ENCODE peak calls at places on chromosome 15, in six cellular contexts. B, D, Y, T, F and U are unnamed samples.

GRCh38 chr15:28961391-28961790 is 75.6 kb downstream of the APBA2 start:
- DNase-seq in Y (no peak), T (no peak), B (no peak), D (no peak), F (no peak), U (no peak)

GRCh38 chr15:29795610-29796009 is 26.7 kb downstream of the TJP1 start:
- DNase-seq in F (no peak), B (no peak), D (no peak), T (no peak), Y (no peak), U (no peak)

GRCh38 chr15:49471733-49472132 is 48.7 kb downstream of the FGF7 start:
- DNase-seq in T (no peak), F (no peak), Y (no peak), D (no peak), B (no peak), U (no peak)

GRCh38 chr15:95887666-95888480 is 442.6 kb upstream of the NR2F2 start:
- DNase-seq in B (no peak), D (no peak), T (peak; percentile 62), F (no peak), Y (no peak), U (no peak)

GRCh38 chr15:87215100-87215499 is 1041.4 kb downstream of the NTRK3 start:
- DNase-seq in F (no peak), B (no peak), D (no peak), Y (no peak), T (no peak), U (no peak)

GRCh38 chr15:68552773-68553172 is 26.0 kb upstream of the CORO2B start:
- DNase-seq in B (no peak), D (no peak), F (no peak), Y (no peak), T (no peak), U (no peak)

GRCh38 chr15:93664180-93664951 is 567.0 kb upstream of the MCTP2 start:
- DNase-seq in F (no peak), D (no peak), Y (no peak), B (no peak), T (no peak), U (no peak)

GRCh38 chr15:25611603-25612002 is 172.8 kb upstream of the UBE3A start:
- DNase-seq in T (no peak), B (peak; percentile 5), Y (no peak), F (no peak), D (no peak), U (peak; percentile 70)

GRCh38 chr15:41899854-41900442 is 6.1 kb upstream of the SPTBN5 start:
- DNase-seq in D (no peak), F (no peak), B (no peak), Y (no peak), T (no peak), U (no peak)

GRCh38 chr15:39124155-39124924 is 456.5 kb upstream of the THBS1 start:
- DNase-seq in B (no peak), F (no peak), Y (no peak), D (no peak), T (peak; percentile 46), U (peak; percentile 17)

GRCh38 chr15:99384992-99385669 is 133.8 kb downstream of the LRRC28 start:
- DNase-seq in B (no peak), D (no peak), T (no peak), Y (no peak), F (no peak), U (no peak)

GRCh38 chr15:43912991-43913927 is 86.5 kb downstream of the WDR76 start:
- DNase-seq in F (peak; percentile 42), Y (no peak), B (no peak), T (peak; percentile 98), D (peak; percentile 43), U (no peak)

GRCh38 chr15:76983588-76984379 is 11.1 kb upstream of the PSTPIP1 start:
- DNase-seq in B (no peak), F (no peak), Y (no peak), T (no peak), D (no peak), U (no peak)

GRCh38 chr15:90594297-90594696 is 64.6 kb downstream of the CRTC3 start:
- DNase-seq in T (peak; percentile 75), D (no peak), Y (peak; percentile 92), B (peak; percentile 90), F (peak; percentile 75), U (peak; percentile 71)

GRCh38 chr15:59191855-59192237 is 14.8 kb upstream of the LDHAL6B start:
- DNase-seq in F (no peak), T (peak; percentile 75), B (no peak), D (peak; percentile 80), Y (no peak), U (no peak)

GRCh38 chr15:91224750-91225380 is 124.8 kb downstream of the SV2B start:
- DNase-seq in F (no peak), Y (no peak), T (peak; percentile 54), B (no peak), D (peak; percentile 80), U (peak; percentile 19)

GRCh38 chr15:32828507-32829186 is 110.8 kb downstream of the GREM1 start:
- DNase-seq in T (no peak), F (no peak), B (no peak), D (peak; percentile 67), Y (no peak), U (no peak)
- H3K4me3 ChIP-seq in T (no peak overlapping the region), F (no peak overlapping the region), B (no peak overlapping the region), D (peak overlapping the region; percentile 2), Y (no peak overlapping the region), U (no peak overlapping the region)

GRCh38 chr15:60898896-60899295 is 330.2 kb downstream of the RORA start:
- DNase-seq in T (no peak), F (no peak), B (no peak), Y (no peak), D (no peak), U (no peak)
- TF ChIP-seq CTCF in T (no peak), F (no peak), B (no peak), Y (no peak), D (no peak), U (no peak)

DNA sequence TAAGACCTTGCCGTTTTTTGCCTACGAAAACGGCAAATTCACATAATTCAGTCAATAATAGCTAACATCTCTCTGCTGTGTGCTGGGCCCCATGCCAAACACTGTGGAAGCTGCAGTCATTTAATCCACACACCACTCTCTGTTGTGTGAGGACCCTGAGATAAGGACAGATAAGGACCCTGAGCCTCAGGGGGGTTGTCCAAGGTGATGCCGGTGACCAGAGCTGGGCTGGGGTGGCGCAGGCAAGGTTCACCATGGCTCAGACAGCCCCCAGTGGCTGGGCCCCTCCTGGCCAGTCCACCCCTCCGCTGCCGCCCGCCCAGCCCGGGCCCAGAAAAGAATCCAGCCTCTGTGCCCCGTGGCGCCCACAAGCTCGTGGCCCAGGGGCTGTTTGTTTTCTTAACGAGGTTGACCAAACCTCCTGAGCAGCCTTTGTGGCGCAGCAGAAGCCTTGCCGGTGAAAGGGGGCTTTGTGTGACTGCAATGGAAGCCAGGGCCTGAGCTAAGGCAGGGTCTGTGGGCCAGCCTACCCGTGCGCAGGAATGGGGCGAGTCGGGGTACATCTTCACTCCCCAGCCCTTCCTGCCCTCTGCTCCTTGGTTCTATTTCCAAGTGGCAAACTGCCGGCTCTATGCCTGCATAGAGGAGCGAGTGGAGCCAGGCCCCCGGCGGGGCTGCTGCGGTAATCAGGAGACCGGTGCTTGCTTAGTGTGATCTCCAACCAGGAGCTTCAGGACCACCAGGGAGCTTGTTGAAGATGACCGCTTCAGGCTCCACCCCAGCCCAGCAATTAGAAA is 4.4 kb upstream of the SNX22 start:
- DNase-seq in Y (no peak), B (no peak), T (no peak), F (no peak), D (no peak), U (no peak)
- TF ChIP-seq POLR2A in Y (no peak), B (no peak), T (no peak), F (no peak), D (no peak), U (no peak)

DNA sequence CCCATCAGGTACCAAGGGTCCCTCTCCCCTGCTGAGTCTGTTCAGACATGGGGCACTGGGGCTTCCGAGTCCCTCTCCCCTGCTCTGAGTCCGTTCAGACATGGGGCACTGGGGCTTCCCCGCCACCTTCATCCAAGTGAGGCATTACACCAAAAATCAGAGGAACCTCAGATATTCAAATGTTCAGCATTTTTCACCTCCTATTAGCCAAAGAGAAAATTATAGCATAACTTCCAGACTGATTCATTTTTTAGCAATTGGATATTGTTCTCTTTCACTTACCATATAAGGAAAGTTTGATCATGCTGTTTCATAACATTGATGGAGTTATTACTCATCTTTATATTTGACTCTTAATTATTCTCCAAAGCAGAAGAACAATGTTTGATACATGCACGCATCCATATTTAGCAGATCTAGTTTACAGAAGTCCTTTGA is 213.9 kb downstream of the MTHFS start:
- DNase-seq in T (peak; percentile 9), F (no peak), B (no peak), D (peak; percentile 43), Y (no peak), U (no peak)
- H3K4me3 ChIP-seq in T (no peak overlapping the region), F (no peak overlapping the region), B (no peak overlapping the region), D (peak overlapping the region; percentile 21), Y (no peak overlapping the region), U (no peak overlapping the region)

GRCh38 chr15:78993931-78994530 is 49.2 kb upstream of the CTSH start:
- DNase-seq in D (no peak), Y (no peak), F (no peak), T (no peak), B (no peak), U (no peak)

GRCh38 chr15:78993257-78993930 is 48.5 kb upstream of the CTSH start:
- DNase-seq in F (no peak), Y (no peak), D (no peak), T (no peak), B (no peak), U (no peak)

GRCh38 chr15:78991879-78992278 is 47.0 kb upstream of the CTSH start:
- DNase-seq in D (no peak), T (no peak), Y (no peak), B (no peak), F (no peak), U (no peak)

GRCh38 chr15:78991476-78991875 is 46.6 kb upstream of the CTSH start:
- DNase-seq in T (no peak), B (no peak), Y (no peak), F (no peak), D (no peak), U (peak; percentile 50)

DNA sequence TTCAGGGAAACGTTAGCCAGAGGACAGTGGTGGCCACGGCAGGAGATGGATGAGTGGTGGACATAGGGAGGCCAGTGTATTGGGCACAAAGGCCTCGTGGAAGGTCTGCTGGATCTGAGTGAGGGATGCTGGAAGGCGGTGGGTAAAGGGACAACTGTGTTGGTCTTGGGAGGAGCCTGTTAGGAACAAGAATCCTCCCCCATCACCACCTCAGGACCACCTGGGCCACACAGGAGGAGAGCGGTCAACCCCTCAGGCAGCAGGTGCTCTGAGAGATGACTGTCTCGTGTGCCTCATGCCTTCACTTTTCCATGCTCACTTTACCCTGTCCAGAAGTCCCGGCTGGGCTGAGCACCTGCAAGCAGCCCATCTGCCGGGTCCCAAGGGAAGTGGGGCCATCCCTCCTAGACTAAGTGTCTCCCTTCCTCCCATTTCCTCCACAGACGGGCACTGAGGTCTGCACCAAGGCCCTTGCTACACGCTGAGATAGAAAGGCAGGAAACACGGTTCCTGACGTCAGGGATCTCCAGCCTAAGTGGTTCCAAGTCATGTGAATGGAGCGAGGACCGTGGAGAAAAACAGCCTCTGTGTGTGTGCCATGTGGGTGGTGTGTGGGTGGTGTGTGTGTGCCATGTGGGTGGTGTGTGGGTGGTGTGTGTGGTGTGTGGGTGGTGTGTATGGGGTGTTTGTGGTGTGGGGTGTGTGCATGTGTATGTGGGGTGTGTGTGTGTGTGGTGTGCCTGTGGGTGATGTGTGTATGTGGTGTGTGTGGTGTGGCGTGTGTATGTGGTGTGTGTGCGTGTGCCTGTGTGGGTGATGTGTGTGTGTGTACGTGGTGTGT is 47.8 kb upstream of the CTSH start:
- DNase-seq in T (peak; percentile 62), Y (no peak), F (peak; percentile 43), D (no peak), B (peak; percentile 5), U (peak; percentile 45)
- TF ChIP-seq CTCF in T (no peak), Y (no peak), F (no peak), D (no peak), B (no peak), U (no peak)